ENCODE peak calls at places on chromosomes 4 and X, in five cellular contexts. One of them, this sample, is unnamed. For H3K4me1, the result is how much of the 10 kb centered on the place peaks cover.

GRCh38 chrX:128464091-128464490 is 411.9 kb upstream of the ACTRT1 start:
- DNase-seq in CD8-positive, alpha-beta T cell: no peak
- DNase-seq in ovary: no peak
- DNase-seq in tibial artery: no peak
- DNase-seq in keratinocyte: no peak
- DNase-seq in this sample: no peak

GRCh38 chrX:31228415-31228832 is 156.6 kb upstream of the FTHL17 start:
- DNase-seq in CD8-positive, alpha-beta T cell: no peak
- DNase-seq in ovary: peak
- DNase-seq in tibial artery: peak
- DNase-seq in keratinocyte: no peak
- DNase-seq in this sample: no peak

GRCh38 chrX:7145454-7145853 is 2.1 kb upstream of the STS start:
- DNase-seq in CD8-positive, alpha-beta T cell: no peak
- DNase-seq in ovary: no peak
- DNase-seq in tibial artery: no peak
- DNase-seq in keratinocyte: no peak
- DNase-seq in this sample: no peak

GRCh38 chr4:164952551-164952950 is 24.9 kb downstream of the TRIM61 start:
- DNase-seq in CD8-positive, alpha-beta T cell: no peak
- DNase-seq in ovary: no peak
- DNase-seq in tibial artery: no peak
- DNase-seq in keratinocyte: no peak
- DNase-seq in this sample: no peak

GRCh38 chr4:106681381-106681921 is 312.9 kb upstream of the GIMD1 start:
- DNase-seq in CD8-positive, alpha-beta T cell: no peak
- DNase-seq in ovary: no peak
- DNase-seq in tibial artery: no peak
- DNase-seq in keratinocyte: no peak
- DNase-seq in this sample: peak

GRCh38 chr4:150080335-150080734 is 2.1 kb downstream of the DCLK2 start:
- DNase-seq in CD8-positive, alpha-beta T cell: no peak
- DNase-seq in ovary: no peak
- DNase-seq in tibial artery: no peak
- DNase-seq in keratinocyte: no peak
- DNase-seq in this sample: no peak

GRCh38 chr4:100061835-100062234 is 111.8 kb upstream of the H2AZ1 start:
- DNase-seq in CD8-positive, alpha-beta T cell: no peak
- DNase-seq in ovary: no peak
- DNase-seq in tibial artery: no peak
- DNase-seq in keratinocyte: no peak
- DNase-seq in this sample: no peak

GRCh38 chrX:112789931-112790330 is 50.7 kb downstream of the AMOT start:
- DNase-seq in CD8-positive, alpha-beta T cell: no peak
- DNase-seq in ovary: no peak
- DNase-seq in tibial artery: no peak
- DNase-seq in keratinocyte: no peak
- DNase-seq in this sample: no peak

GRCh38 chr4:121711263-121712000 is 14.7 kb upstream of the ANXA5 start:
- DNase-seq in CD8-positive, alpha-beta T cell: no peak
- DNase-seq in ovary: peak
- DNase-seq in tibial artery: peak
- DNase-seq in keratinocyte: no peak
- DNase-seq in this sample: peak

GRCh38 chrX:41785685-41786084 is 61.7 kb downstream of the GPR82 start:
- DNase-seq in CD8-positive, alpha-beta T cell: no peak
- DNase-seq in ovary: no peak
- DNase-seq in tibial artery: no peak
- DNase-seq in keratinocyte: no peak
- DNase-seq in this sample: no peak

GRCh38 chrX:16914058-16914457 is 32.4 kb upstream of the REPS2 start:
- DNase-seq in CD8-positive, alpha-beta T cell: no peak
- DNase-seq in ovary: no peak
- DNase-seq in tibial artery: peak
- DNase-seq in keratinocyte: no peak
- DNase-seq in this sample: no peak

DNA sequence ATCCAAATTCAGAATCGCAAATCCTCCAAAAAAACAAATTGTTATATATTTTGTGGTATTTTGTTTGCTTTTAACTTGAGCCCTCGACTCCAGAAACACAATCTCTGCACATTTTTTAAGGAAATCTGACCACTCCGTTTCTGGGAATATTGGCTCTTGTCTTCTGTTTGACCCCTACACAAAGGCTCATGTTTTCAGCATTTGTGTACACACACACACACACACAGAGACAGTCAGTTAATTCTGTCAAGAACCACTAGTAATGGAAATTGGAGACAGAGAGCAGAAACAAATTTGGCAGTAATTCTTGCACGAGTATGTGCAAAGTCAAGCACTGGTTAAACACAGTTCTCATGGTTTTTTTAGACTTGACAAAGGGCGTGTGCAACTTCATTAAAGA is 115.4 kb downstream of the AFAP1 start:
- DNase-seq in CD8-positive, alpha-beta T cell: no peak
- DNase-seq in ovary: no peak
- DNase-seq in tibial artery: no peak
- DNase-seq in keratinocyte: no peak
- DNase-seq in this sample: no peak
- H3K4me1 ChIP-seq in CD8-positive, alpha-beta T cell: under half
- H3K4me1 ChIP-seq in ovary: under half
- H3K4me1 ChIP-seq in tibial artery: under half
- H3K4me1 ChIP-seq in keratinocyte: under half
- H3K4me1 ChIP-seq in this sample: under half

DNA sequence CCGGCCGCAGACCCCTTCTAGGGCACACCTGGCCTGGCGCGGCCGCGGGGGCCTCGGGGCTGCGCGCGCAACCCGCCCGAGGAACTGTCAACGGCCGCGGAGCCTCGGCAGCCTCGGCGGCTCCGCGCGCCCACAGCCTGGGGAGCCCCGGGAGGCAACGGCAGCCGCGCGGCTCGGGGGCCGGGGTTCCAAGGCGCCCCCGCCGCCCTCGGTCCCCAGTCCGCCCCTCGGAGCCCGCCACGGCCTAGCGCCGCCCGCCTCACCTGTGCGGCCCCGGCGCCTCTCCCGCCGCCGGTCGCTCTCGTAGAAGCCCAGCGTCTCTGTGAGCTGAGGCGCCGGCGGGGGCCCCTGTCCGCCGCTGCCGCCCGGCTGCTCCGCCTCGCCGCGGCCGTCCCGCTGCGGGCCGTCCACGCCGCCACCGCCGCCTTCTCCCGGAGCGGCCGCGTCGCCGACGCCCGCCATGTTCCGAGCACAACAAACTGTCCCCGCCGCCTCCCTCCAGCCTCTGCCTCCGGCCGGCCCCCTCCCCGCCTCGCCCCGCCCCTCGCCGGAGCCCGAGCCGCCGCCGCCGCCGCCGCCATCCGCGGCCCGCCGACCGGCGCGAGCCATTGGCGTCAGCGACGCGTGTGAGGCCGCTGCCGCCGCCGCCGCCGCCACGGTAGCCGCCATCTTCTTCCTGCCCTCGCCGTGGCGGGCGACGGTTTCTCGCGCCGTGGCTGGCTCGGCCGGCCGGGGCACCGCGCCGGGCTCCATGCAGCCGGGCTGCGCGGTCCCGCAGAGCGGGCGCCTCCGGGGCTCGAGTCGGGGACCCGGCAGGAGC is at the start of gene TAPT1:
- DNase-seq in CD8-positive, alpha-beta T cell: peak
- DNase-seq in ovary: peak
- DNase-seq in tibial artery: peak
- DNase-seq in keratinocyte: no peak
- DNase-seq in this sample: peak
- H3K4me1 ChIP-seq in CD8-positive, alpha-beta T cell: under half
- H3K4me1 ChIP-seq in ovary: under half
- H3K4me1 ChIP-seq in tibial artery: under half
- H3K4me1 ChIP-seq in keratinocyte: under half
- H3K4me1 ChIP-seq in this sample: under half

DNA sequence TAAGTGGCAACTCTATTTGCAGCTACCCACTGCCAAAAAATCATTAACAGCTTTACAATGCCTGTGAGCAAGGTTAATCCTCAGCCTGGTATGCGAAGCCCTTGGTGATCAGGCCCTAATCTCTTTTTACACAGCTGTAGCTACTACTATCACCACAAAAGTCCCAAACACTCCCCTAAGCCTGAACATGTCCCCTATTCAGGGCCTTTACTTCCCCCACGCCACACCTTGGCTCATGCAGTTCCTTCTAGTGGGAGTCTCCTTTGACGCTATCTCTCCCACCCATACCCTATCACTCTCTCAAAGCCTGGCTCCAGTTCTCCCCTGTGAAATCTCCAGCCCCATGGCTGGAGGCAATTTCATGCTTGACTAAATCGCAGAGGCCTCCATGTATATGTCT is 90.6 kb upstream of the CBR4 start:
- DNase-seq in CD8-positive, alpha-beta T cell: no peak
- DNase-seq in ovary: no peak
- DNase-seq in tibial artery: no peak
- DNase-seq in keratinocyte: no peak
- DNase-seq in this sample: no peak
- H3K4me1 ChIP-seq in CD8-positive, alpha-beta T cell: under half
- H3K4me1 ChIP-seq in ovary: under half
- H3K4me1 ChIP-seq in tibial artery: under half
- H3K4me1 ChIP-seq in keratinocyte: under half
- H3K4me1 ChIP-seq in this sample: under half

DNA sequence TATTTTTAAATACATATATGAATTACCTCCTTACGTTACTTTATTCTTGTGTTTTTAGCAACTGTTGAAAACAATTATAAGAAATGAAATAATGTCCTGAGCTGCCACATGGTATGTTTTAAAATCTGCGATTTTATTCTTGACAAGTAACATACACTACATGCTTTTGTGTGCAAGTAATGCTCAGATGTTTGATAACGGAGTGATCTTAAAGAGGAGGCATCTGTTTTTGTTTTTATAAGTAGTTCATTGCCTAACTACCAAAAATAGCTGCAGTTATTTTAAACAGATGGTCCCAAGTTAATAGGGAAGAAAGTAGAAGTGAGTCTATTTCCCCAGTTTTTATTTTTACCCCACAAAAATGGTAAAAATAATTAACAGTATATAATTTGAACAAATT is 55.2 kb downstream of the GAB1 start:
- DNase-seq in CD8-positive, alpha-beta T cell: no peak
- DNase-seq in ovary: no peak
- DNase-seq in tibial artery: no peak
- DNase-seq in keratinocyte: no peak
- DNase-seq in this sample: no peak
- H3K4me1 ChIP-seq in CD8-positive, alpha-beta T cell: under half
- H3K4me1 ChIP-seq in ovary: under half
- H3K4me1 ChIP-seq in tibial artery: half or more
- H3K4me1 ChIP-seq in keratinocyte: under half
- H3K4me1 ChIP-seq in this sample: under half

GRCh38 chr4:143375326-143376073 is 38.8 kb downstream of the GAB1 start:
- DNase-seq in CD8-positive, alpha-beta T cell: no peak
- DNase-seq in ovary: no peak
- DNase-seq in tibial artery: no peak
- DNase-seq in keratinocyte: no peak
- DNase-seq in this sample: peak
- H3K4me1 ChIP-seq in CD8-positive, alpha-beta T cell: under half
- H3K4me1 ChIP-seq in ovary: under half
- H3K4me1 ChIP-seq in tibial artery: half or more
- H3K4me1 ChIP-seq in keratinocyte: under half
- H3K4me1 ChIP-seq in this sample: under half

GRCh38 chr4:184318852-184319251 is 101.2 kb upstream of the ENPP6 start:
- DNase-seq in CD8-positive, alpha-beta T cell: no peak
- DNase-seq in ovary: no peak
- DNase-seq in tibial artery: no peak
- DNase-seq in keratinocyte: no peak
- DNase-seq in this sample: no peak

GRCh38 chr4:184320630-184321029 is 103.0 kb upstream of the ENPP6 start:
- DNase-seq in CD8-positive, alpha-beta T cell: no peak
- DNase-seq in ovary: no peak
- DNase-seq in tibial artery: no peak
- DNase-seq in keratinocyte: no peak
- DNase-seq in this sample: no peak

GRCh38 chr4:184317234-184317918 is 99.7 kb upstream of the ENPP6 start:
- DNase-seq in CD8-positive, alpha-beta T cell: no peak
- DNase-seq in ovary: no peak
- DNase-seq in tibial artery: no peak
- DNase-seq in keratinocyte: no peak
- DNase-seq in this sample: no peak

GRCh38 chr4:184324939-184325477 is 107.3 kb upstream of the ENPP6 start:
- DNase-seq in CD8-positive, alpha-beta T cell: no peak
- DNase-seq in ovary: no peak
- DNase-seq in tibial artery: no peak
- DNase-seq in keratinocyte: no peak
- DNase-seq in this sample: no peak

GRCh38 chr4:184322328-184323025 is 104.8 kb upstream of the ENPP6 start:
- DNase-seq in CD8-positive, alpha-beta T cell: no peak
- DNase-seq in ovary: no peak
- DNase-seq in tibial artery: no peak
- DNase-seq in keratinocyte: no peak
- DNase-seq in this sample: no peak
- H3K4me1 ChIP-seq in CD8-positive, alpha-beta T cell: under half
- H3K4me1 ChIP-seq in ovary: under half
- H3K4me1 ChIP-seq in tibial artery: under half
- H3K4me1 ChIP-seq in keratinocyte: under half
- H3K4me1 ChIP-seq in this sample: under half

GRCh38 chrX:2650865-2651264 is 40.2 kb upstream of the CD99 start:
- DNase-seq in CD8-positive, alpha-beta T cell: no peak
- DNase-seq in ovary: no peak
- DNase-seq in tibial artery: no peak
- DNase-seq in keratinocyte: no peak
- DNase-seq in this sample: no peak
- H3K4me1 ChIP-seq in CD8-positive, alpha-beta T cell: under half
- H3K4me1 ChIP-seq in ovary: under half
- H3K4me1 ChIP-seq in tibial artery: under half
- H3K4me1 ChIP-seq in keratinocyte: under half
- H3K4me1 ChIP-seq in this sample: under half